ENCODE peak calls at places on chromosomes 5 and 9, in four cellular contexts. F, V, W and O are unnamed samples.

GRCh38 chr5:80928073-80928472 is 32.1 kb upstream of the RASGRF2 start:
- DNase-seq in F (no peak), V (no peak), W (no peak), O (no peak)

GRCh38 chr5:15995206-15996052 is 184.2 kb downstream of the MARCHF11 start:
- DNase-seq in V (no peak), W (no peak), F (no peak), O (no peak)

GRCh38 chr5:83026930-83027687 is 50.1 kb downstream of the TMEM167A start:
- DNase-seq in W (no peak), V (no peak), F (no peak), O (no peak)

GRCh38 chr5:176784218-176785165 is 25.9 kb upstream of the UNC5A start:
- DNase-seq in V (no peak), W (no peak), F (no peak), O (peak)

GRCh38 chr5:73448451-73449136 is at the start of gene FOXD1:
- DNase-seq in W (peak), F (no peak), V (no peak), O (peak)

GRCh38 chr9:98957826-98958225 is 14.1 kb downstream of the COL15A1 start:
- DNase-seq in W (no peak), V (no peak), F (no peak), O (no peak)

GRCh38 chr9:124373386-124373785 is 41.9 kb downstream of the PSMB7 start:
- DNase-seq in V (no peak), W (no peak), F (no peak), O (no peak)

GRCh38 chr9:108634164-108634563 is 221.6 kb downstream of the ACTL7B start:
- DNase-seq in W (no peak), F (no peak), V (no peak), O (no peak)

GRCh38 chr5:139775872-139776271 is 19.7 kb upstream of the PSD2 start:
- DNase-seq in V (no peak), F (no peak), W (no peak), O (no peak)

GRCh38 chr5:131999991-132000490 is 11.4 kb downstream of the ACSL6 start:
- DNase-seq in V (no peak), W (no peak), F (no peak), O (peak)

GRCh38 chr9:108543251-108543768 is 312.5 kb downstream of the ACTL7B start:
- DNase-seq in F (no peak), V (no peak), W (no peak), O (no peak)

GRCh38 chr5:99590806-99591205 is 662.0 kb upstream of the CHD1 start:
- DNase-seq in F (no peak), V (no peak), W (no peak), O (no peak)

GRCh38 chr5:58281189-58281588 is 178.7 kb downstream of the PLK2 start:
- DNase-seq in W (no peak), F (no peak), V (no peak), O (no peak)

GRCh38 chr5:69415584-69415958 is 655 bp downstream of the MARVELD2 start:
- DNase-seq in W (no peak), F (no peak), V (no peak), O (no peak)

GRCh38 chr9:131668439-131669233 is 71.2 kb downstream of the RAPGEF1 start:
- DNase-seq in F (peak), V (no peak), W (no peak), O (no peak)

GRCh38 chr5:110105692-110106091 is 416.0 kb downstream of the MAN2A1 start:
- DNase-seq in W (peak), V (no peak), F (no peak), O (no peak)

GRCh38 chr5:149341846-149342245 is 3.5 kb upstream of the GRPEL2 start:
- DNase-seq in F (no peak), V (no peak), W (no peak), O (no peak)

GRCh38 chr5:73030995-73031394 is 75.2 kb downstream of the FCHO2 start:
- DNase-seq in W (no peak), V (no peak), F (no peak), O (no peak)

GRCh38 chr9:120393386-120394057 is 186.4 kb downstream of the CDK5RAP2 start:
- DNase-seq in V (no peak), W (no peak), F (no peak), O (no peak)

GRCh38 chr9:114198249-114199040 is 43.1 kb downstream of the COL27A1 start:
- DNase-seq in V (no peak), W (no peak), F (no peak), O (no peak)

GRCh38 chr5:135107101-135107500 is 73.1 kb upstream of the PITX1 start:
- DNase-seq in W (peak), F (no peak), V (no peak), O (no peak)

GRCh38 chr9:11257992-11258391 is 645.2 kb upstream of the PTPRD start:
- DNase-seq in F (no peak), V (no peak), W (no peak), O (no peak)

GRCh38 chr9:112361602-112362001 is 18.3 kb upstream of the HSDL2 start:
- DNase-seq in V (no peak), W (no peak), F (peak), O (no peak)

GRCh38 chr9:132409828-132410528 is at the start of gene CFAP77:
- DNase-seq in W (peak), F (peak), V (peak), O (peak)

GRCh38 chr9:129202613-129203555 is 24.8 kb upstream of the IER5L start:
- DNase-seq in F (peak), W (peak), V (peak), O (peak)

GRCh38 chr9:14158136-14158781 is 155.7 kb downstream of the NFIB start:
- DNase-seq in F (no peak), V (no peak), W (no peak), O (no peak)

GRCh38 chr9:87733273-87734054 is 7.5 kb downstream of the CTSL start:
- DNase-seq in F (no peak), V (no peak), W (no peak), O (no peak)

GRCh38 chr5:131379723-131380122 is 115.9 kb downstream of the CDC42SE2 start:
- DNase-seq in V (no peak), W (no peak), F (peak), O (no peak)

GRCh38 chr5:1881273-1881586 is 1.5 kb downstream of the IRX4 start:
- DNase-seq in F (no peak), W (no peak), V (peak), O (peak)

GRCh38 chr9:135525241-135526088 is 4.2 kb downstream of the LCN1 start:
- DNase-seq in W (no peak), F (no peak), V (no peak), O (no peak)

GRCh38 chr5:147483961-147484707 is 25.7 kb downstream of the DPYSL3 start:
- DNase-seq in V (no peak), W (peak), F (no peak), O (no peak)

GRCh38 chr9:126038790-126039189 is 287.8 kb upstream of the MVB12B start:
- DNase-seq in W (no peak), F (no peak), V (no peak), O (peak)

DNA sequence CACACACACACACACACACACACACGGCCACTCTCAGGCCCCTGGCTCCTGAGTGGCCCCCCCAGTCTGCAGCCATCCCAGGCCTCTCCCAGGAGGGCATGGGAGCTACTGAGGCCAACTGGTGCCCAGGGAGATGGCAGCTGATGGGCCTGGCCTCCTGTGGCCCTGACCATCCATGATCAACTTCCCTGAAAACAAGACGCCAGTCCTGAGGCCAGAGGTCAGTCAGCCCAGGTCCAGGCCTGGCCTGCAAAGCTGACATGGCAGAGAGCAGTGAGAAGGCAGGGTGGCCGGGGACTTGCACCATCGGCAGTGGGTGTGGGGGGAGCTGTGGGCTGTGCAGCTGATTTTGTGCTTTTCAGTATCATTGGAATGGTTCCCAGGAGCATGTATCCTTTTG is 47.0 kb downstream of the SARDH start:
- DNase-seq in W (peak), F (no peak), V (no peak), O (peak)
- H3K27ac ChIP-seq in W (no peak), F (no peak), V (no peak), O (no peak)

DNA sequence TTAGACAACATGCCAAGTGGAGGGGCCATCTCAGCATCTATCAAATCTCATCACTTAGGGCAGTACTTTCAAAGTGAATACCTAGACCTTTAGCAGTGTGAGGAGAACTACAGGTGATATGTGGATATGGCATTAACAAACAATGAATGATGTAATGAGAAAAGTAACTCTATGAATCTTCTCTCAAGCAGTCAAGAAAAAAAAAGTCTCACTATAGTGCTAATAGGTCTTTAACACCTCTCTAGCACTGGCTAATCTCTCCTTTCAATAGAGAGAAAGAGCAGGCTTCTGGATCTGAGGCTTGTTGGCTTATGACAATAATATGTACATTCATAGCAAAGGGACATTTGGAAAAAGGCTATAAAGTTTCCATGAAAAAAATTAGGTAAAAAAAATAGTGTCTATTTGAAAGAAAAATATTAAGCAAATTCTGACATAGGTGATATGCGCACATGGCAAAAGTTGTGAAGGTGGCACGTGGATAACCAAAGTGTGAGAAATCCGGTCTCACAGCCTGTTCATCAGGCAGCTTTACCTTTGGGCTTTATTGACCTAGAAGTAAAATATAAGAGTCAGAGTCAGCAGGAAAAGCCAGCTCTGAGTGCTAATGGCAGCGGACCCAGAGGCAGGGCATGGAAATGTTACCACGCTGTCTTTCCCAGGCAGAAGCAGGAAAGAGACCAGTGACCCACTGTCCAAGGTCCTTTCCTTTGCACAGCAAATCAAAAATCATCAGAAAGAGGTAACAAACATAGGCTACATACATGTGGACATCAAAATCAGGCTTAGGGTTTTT is 203.4 kb downstream of the EFNA5 start:
- DNase-seq in F (no peak), V (no peak), W (no peak), O (no peak)
- H3K27ac ChIP-seq in F (no peak), V (no peak), W (no peak), O (no peak)

GRCh38 chr9:27412081-27412480 is 112.0 kb upstream of the IFNK start:
- DNase-seq in W (no peak), V (no peak), F (no peak), O (no peak)

GRCh38 chr9:27413507-27414214 is 110.4 kb upstream of the IFNK start:
- DNase-seq in W (no peak), V (no peak), F (no peak), O (no peak)

GRCh38 chr9:27414215-27414731 is 109.8 kb upstream of the IFNK start:
- DNase-seq in F (no peak), W (no peak), V (no peak), O (peak)

GRCh38 chr9:27408523-27408922 is 111.6 kb upstream of the EQTN start:
- DNase-seq in V (no peak), F (no peak), W (no peak), O (no peak)

GRCh38 chr9:27412963-27413362 is 111.1 kb upstream of the IFNK start:
- DNase-seq in F (no peak), V (no peak), W (peak), O (no peak)
- H3K27ac ChIP-seq in F (no peak), V (no peak), W (no peak), O (peak)

GRCh38 chr9:94882953-94883641 is 156.6 kb downstream of the AOPEP start:
- DNase-seq in F (no peak), V (no peak), W (no peak), O (no peak)
- H3K27ac ChIP-seq in F (no peak), V (no peak), W (no peak), O (no peak)

GRCh38 chr5:167307042-167307441 is 984.4 kb upstream of the WWC1 start:
- DNase-seq in F (no peak), W (no peak), V (no peak), O (no peak)
- H3K27ac ChIP-seq in F (no peak), W (no peak), V (no peak), O (no peak)

GRCh38 chr5:56845277-56845676 is 29.9 kb downstream of the MAP3K1 start:
- DNase-seq in F (no peak), W (no peak), V (no peak), O (no peak)
- H3K27ac ChIP-seq in F (no peak), W (no peak), V (no peak), O (no peak)

DNA sequence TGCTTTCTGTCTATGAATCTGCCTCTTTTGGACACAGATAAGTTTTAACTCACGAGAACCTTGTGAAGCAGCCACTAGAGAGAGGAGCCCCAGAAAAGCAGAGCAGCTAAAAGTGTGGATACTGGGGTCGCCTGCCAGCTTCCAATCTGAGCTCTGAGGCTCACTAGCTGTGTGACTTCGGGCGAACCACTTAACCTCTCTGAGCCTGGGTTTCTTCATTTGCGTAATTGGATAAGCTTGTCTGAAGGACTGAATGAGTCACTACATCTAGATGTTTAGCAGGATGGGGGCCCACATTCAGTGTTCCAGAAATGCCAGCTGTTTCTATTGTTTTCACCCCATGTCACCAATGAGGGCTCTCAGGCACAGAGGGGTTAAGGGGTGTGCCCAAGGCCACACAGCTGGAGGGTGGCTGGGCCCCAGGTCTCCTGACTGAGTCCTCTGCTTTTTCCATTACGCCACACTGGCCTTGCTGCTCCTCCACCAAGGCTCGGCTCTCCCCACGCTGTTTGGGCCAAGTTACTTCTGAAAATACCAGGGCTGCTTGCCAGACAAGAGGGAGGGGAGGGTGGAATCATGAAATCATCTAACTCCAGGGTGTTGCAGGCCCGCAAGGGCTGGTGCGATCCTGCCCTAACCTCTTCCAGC is 36.2 kb downstream of the SH3PXD2B start:
- DNase-seq in V (peak), W (peak), F (no peak), O (peak)
- H3K27ac ChIP-seq in V (no peak), W (no peak), F (no peak), O (no peak)

DNA sequence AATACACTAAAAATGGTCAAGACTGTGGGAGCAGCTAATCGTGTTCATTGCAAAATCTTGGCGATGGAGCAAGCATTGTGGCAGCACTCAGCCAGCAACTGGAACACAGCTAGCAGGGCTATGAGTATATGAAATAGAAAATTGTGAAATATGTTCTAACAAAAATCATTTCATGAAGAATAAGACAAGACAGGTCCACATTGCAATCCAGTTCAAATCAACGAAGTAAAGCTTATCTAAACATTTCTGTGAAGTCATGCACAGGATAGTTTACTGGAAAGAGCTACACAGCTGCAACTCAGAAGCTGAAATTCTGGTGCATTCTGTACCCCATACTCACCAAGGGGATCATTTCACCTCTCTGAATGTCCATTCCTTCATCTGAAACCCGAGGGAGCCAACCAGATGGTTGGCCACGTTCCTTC is 5.3 kb upstream of the NFIL3 start:
- DNase-seq in V (peak), W (no peak), F (no peak), O (no peak)
- H3K27ac ChIP-seq in V (peak), W (no peak), F (no peak), O (no peak)